ENCODE peak calls at places on chromosomes 7 and 10, in four cellular contexts. G is neuronal stem cell, M is NCI-H1417, T is NCI-H748 treated with DMSO at 0.1 percent for 48 hours. I is an unnamed sample.

GRCh38 chr10:110355922-110356627 is 51.4 kb upstream of the SMNDC1 start:
- DNase-seq in G (no peak), T (no peak), M (no peak), I (no peak)

GRCh38 chr7:128041203-128041602 is 10.0 kb upstream of the LRRC4 start:
- DNase-seq in T (no peak), M (no peak), G (no peak), I (no peak)

GRCh38 chr10:114131094-114131493 is 42.9 kb downstream of the CCDC186 start:
- DNase-seq in M (no peak), T (no peak), G (no peak), I (no peak)

GRCh38 chr7:28773423-28774129 is 184.6 kb downstream of the TRIL start:
- DNase-seq in M (peak; percentile 30), G (no peak), T (peak; percentile 91), I (no peak)

GRCh38 chr7:70178787-70179186 is 580.5 kb downstream of the AUTS2 start:
- DNase-seq in M (peak; percentile 8), G (no peak), T (peak; percentile 29), I (no peak)

GRCh38 chr10:15344876-15345285 is 26.2 kb downstream of the FAM171A1 start:
- DNase-seq in G (no peak), T (peak; percentile 72), M (peak; percentile 16), I (no peak)

GRCh38 chr7:72462311-72462710 is 50.2 kb upstream of the CALN1 start:
- DNase-seq in T (no peak), M (no peak), G (no peak), I (no peak)

GRCh38 chr10:124569623-124570470 is 108.2 kb downstream of the LHPP start:
- DNase-seq in M (no peak), G (no peak), T (no peak), I (no peak)

GRCh38 chr10:8404721-8405120 is 350.2 kb downstream of the GATA3 start:
- DNase-seq in M (no peak), G (no peak), T (no peak), I (no peak)

GRCh38 chr10:17527530-17528146 is 73.2 kb upstream of the ST8SIA6 start:
- DNase-seq in G (no peak), M (no peak), T (no peak), I (no peak)

GRCh38 chr7:83060218-83060617 is 102.5 kb downstream of the PCLO start:
- DNase-seq in G (no peak), T (no peak), M (peak; percentile 69), I (no peak)

GRCh38 chr10:5538446-5538845 is 13.7 kb downstream of the CALML3 start:
- DNase-seq in T (no peak), G (no peak), M (no peak), I (no peak)

GRCh38 chr7:127650842-127651555 is 995 bp upstream of the SND1 start:
- DNase-seq in T (no peak), G (no peak), M (no peak), I (peak; percentile 48)